ENCODE peak calls at places on chromosomes 6 and 20, in seven cellular contexts. J is astrocyte, Z is natural killer cell, L is omental fat pad, R is adrenal gland, W is hepatocyte, Q is nephron progenitor cell. N is an unnamed sample.

GRCh38 chr6:148329568-148330299 is 12.9 kb upstream of the SASH1 start:
- DNase-seq in J (peak; percentile 98), Q (no peak), W (no peak), Z (no peak), L (no peak), R (no peak), N (no peak)

GRCh38 chr6:11025911-11026635 is 18.0 kb downstream of the ELOVL2 start:
- DNase-seq in L (no peak), R (no peak), Z (no peak), Q (no peak), W (peak; percentile 7), J (no peak), N (no peak)

GRCh38 chr20:22821826-22822225 is 213.3 kb upstream of the SSTR4 start:
- DNase-seq in W (no peak), Q (no peak), L (no peak), J (no peak), R (no peak), Z (no peak), N (no peak)

GRCh38 chr20:62156592-62157386 is 13.2 kb downstream of the SS18L1 start:
- DNase-seq in R (peak; percentile 63), Z (peak; percentile 69), W (peak; percentile 82), Q (peak; percentile 85), L (peak; percentile 42), J (no peak), N (peak; percentile 74)

GRCh38 chr6:43086022-43086658 is 10.0 kb downstream of the PTK7 start:
- DNase-seq in J (no peak), W (no peak), L (no peak), Q (peak; percentile 31), Z (no peak), R (no peak), N (no peak)

GRCh38 chr6:106256201-106256968 is 69.2 kb downstream of the ATG5 start:
- DNase-seq in L (no peak), J (no peak), Z (no peak), Q (no peak), W (no peak), R (no peak), N (no peak)

GRCh38 chr6:44016131-44016870 is 111.0 kb downstream of the MRPL14 start:
- DNase-seq in Q (no peak), J (peak; percentile 87), Z (no peak), L (peak; percentile 14), W (no peak), R (no peak), N (no peak)

GRCh38 chr20:44650777-44651493 is 564 bp downstream of the ADA start:
- DNase-seq in W (no peak), J (no peak), Z (peak; percentile 37), L (no peak), R (no peak), Q (no peak), N (peak; percentile 38)

GRCh38 chr6:111602481-111603404 is 2.9 kb downstream of the TRAF3IP2 start:
- DNase-seq in Q (no peak), J (peak; percentile 83), L (no peak), W (peak; percentile 62), Z (no peak), R (no peak), N (no peak)

GRCh38 chr6:63509652-63510352 is 62.5 kb upstream of the LOC128125822 start:
- DNase-seq in Q (no peak), R (peak; percentile 76), L (no peak), Z (no peak), W (peak; percentile 81), J (no peak), N (no peak)

GRCh38 chr6:21538186-21538798 is 55.3 kb upstream of the SOX4 start:
- DNase-seq in R (no peak), Z (no peak), J (peak; percentile 80), W (no peak), Q (no peak), L (no peak), N (no peak)

GRCh38 chr20:1509237-1509636 is 18.0 kb upstream of the SIRPB2 start:
- DNase-seq in Q (no peak), L (no peak), Z (no peak), R (no peak), W (peak; percentile 33), J (peak; percentile 8), N (peak; percentile 3)

GRCh38 chr6:52843600-52843999 is 3.0 kb upstream of the GSTA5 start:
- DNase-seq in L (no peak), Z (no peak), R (no peak), Q (no peak), W (no peak), J (no peak), N (no peak)

GRCh38 chr6:148529010-148529409 is 186.4 kb downstream of the SASH1 start:
- DNase-seq in Q (no peak), J (no peak), Z (no peak), L (no peak), W (no peak), R (no peak), N (no peak)

GRCh38 chr6:139480356-139480833 is 105.9 kb upstream of the CITED2 start:
- DNase-seq in Q (no peak), R (no peak), W (no peak), Z (no peak), L (no peak), J (no peak), N (no peak)

GRCh38 chr20:25077610-25078169 is 4.3 kb downstream of the VSX1 start:
- DNase-seq in R (no peak), J (no peak), L (no peak), Q (peak; percentile 41), Z (no peak), W (no peak), N (no peak)

GRCh38 chr6:37691904-37692806 is 5.5 kb downstream of the MDGA1 start:
- DNase-seq in W (peak; percentile 80), R (peak; percentile 78), Z (peak; percentile 72), L (peak; percentile 67), Q (peak; percentile 89), J (peak; percentile 18), N (peak; percentile 86)

GRCh38 chr6:163793584-163793983 is 379.1 kb downstream of the QKI start:
- DNase-seq in L (no peak), R (no peak), J (peak; percentile 92), W (peak; percentile 68), Q (no peak), Z (no peak), N (no peak)

GRCh38 chr20:4469910-4470309 is 251.8 kb upstream of the PRND start:
- DNase-seq in R (no peak), W (no peak), Q (no peak), Z (no peak), J (no peak), L (no peak), N (no peak)

GRCh38 chr6:159529820-159530405 is 163.1 kb downstream of the SOD2 start:
- DNase-seq in R (no peak), W (no peak), J (no peak), L (no peak), Z (no peak), Q (no peak), N (no peak)

GRCh38 chr6:56729719-56730118 is 87.0 kb upstream of the DST start:
- DNase-seq in W (no peak), L (no peak), Q (no peak), R (no peak), Z (no peak), J (peak; percentile 86), N (no peak)

GRCh38 chr6:11389977-11390376 is 147.6 kb upstream of the TMEM170B start:
- DNase-seq in Q (no peak), L (no peak), R (no peak), Z (no peak), W (no peak), J (peak; percentile 84), N (no peak)

GRCh38 chr20:61712632-61713031 is 353.0 kb downstream of the TAF4 start:
- DNase-seq in W (no peak), R (no peak), L (no peak), Q (no peak), J (no peak), Z (no peak), N (no peak)

GRCh38 chr6:3309391-3310050 is 50.8 kb downstream of the PSMG4 start:
- DNase-seq in Z (no peak), J (no peak), L (peak; percentile 18), R (no peak), Q (no peak), W (no peak), N (no peak)

GRCh38 chr6:34644716-34645115 is 51.9 kb downstream of the ILRUN start:
- DNase-seq in Q (no peak), R (no peak), W (no peak), J (no peak), L (no peak), Z (no peak), N (no peak)

GRCh38 chr6:6546318-6547110 is 42.0 kb upstream of the LY86 start:
- DNase-seq in W (peak; percentile 63), J (peak; percentile 17), L (no peak), Z (peak; percentile 19), R (peak; percentile 36), Q (peak; percentile 63), N (peak; percentile 6)
- TF ChIP-seq CTCF in W (no peak), J (no peak), L (no peak), Z (no peak), R (no peak), Q (no peak), N (no peak)

DNA sequence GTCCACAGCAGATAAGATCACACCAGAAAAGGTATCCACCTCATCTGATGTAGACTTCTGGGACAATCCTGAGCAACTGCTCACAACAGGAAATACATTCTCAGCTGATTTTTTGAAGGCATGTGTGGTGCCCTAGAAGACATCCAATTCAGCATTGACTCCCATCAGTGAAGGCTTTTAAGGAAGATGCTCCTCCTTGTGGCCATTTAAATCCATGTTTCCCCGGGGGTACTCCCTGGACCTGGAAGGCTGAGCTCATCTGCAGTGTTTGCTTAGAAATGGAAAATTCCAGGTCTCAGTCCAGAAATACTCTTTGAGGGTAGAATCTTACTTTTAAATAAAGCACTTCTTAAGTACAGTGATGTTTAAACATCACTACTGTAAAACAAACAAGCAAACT is 195.5 kb upstream of the PDE10A start:
- DNase-seq in R (no peak), Q (no peak), L (no peak), Z (no peak), J (no peak), W (no peak), N (no peak)
- TF ChIP-seq CTCF in R (no peak), Q (peak; percentile 44), L (no peak), Z (no peak), J (no peak), W (peak; percentile 33), N (no peak)

GRCh38 chr6:119727504-119728219 is 378.1 kb upstream of the MAN1A1 start:
- DNase-seq in L (no peak), Z (no peak), J (no peak), R (no peak), Q (no peak), W (peak; percentile 9), N (no peak)
- TF ChIP-seq CTCF in L (no peak), Z (no peak), J (no peak), R (no peak), Q (no peak), W (no peak), N (no peak)

DNA sequence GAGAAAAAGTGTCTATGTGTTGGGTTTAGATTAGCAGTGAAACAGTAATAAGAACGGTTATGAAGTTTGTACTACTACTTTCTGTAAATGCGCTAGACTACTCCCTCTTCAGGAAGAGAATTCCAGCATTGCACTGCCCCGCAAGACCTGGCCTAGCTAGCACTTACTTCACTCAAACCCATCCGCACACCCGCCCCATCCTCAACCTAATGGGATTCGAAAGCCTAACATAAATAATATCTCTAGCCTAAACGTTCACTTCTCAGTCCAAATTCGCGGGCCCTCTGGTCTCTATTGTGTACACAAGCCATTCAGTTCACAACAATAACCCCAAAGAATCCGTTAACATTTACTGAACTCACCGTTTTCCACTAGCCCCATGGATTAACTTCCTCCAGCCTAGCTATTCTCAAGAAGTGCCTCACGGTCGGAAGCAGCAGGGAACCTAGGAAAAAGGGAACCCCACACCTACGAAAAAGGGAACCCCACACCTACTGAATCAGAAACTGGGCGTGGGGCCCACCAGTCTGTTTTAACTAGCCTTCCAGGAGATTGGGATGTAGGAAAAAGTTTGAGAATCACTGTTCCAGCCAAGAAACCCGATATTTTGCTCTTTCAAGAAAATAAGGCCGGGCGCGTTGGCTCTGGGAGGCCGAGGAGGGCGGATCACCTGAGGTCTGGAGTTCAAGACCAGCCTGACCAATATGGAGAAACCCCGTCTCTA is 45.4 kb upstream of the BTN3A2 start:
- DNase-seq in L (no peak), J (no peak), W (no peak), Z (no peak), Q (no peak), R (no peak), N (no peak)
- TF ChIP-seq CTCF in L (no peak), J (no peak), W (peak; percentile 3), Z (no peak), Q (no peak), R (no peak), N (no peak)

N was measured in CD4-positive, alpha-beta T cell.